ENCODE peak calls at places on chromosomes 12 and 14, in five cellular contexts. One of them, this sample, is unnamed.

GRCh38 chr12:54338682-54339296 is 13.9 kb downstream of the COPZ1 start:
- DNase-seq in brain microvascular endothelial cell: no peak
- DNase-seq in H9: no peak
- DNase-seq in A673: no peak
- DNase-seq in cardiac muscle cell: peak
- DNase-seq in this sample: no peak

GRCh38 chr14:94795372-94795771 is 25.5 kb upstream of the GSC start:
- DNase-seq in A673: no peak
- DNase-seq in brain microvascular endothelial cell: no peak
- DNase-seq in cardiac muscle cell: no peak
- DNase-seq in H9: no peak
- DNase-seq in this sample: no peak

GRCh38 chr12:68821357-68822188 is 13.6 kb downstream of the MDM2 start:
- DNase-seq in A673: no peak
- DNase-seq in cardiac muscle cell: no peak
- DNase-seq in H9: no peak
- DNase-seq in brain microvascular endothelial cell: no peak
- DNase-seq in this sample: no peak

GRCh38 chr14:54267172-54267571 is 129.6 kb upstream of the CDKN3 start:
- DNase-seq in cardiac muscle cell: no peak
- DNase-seq in H9: no peak
- DNase-seq in A673: no peak
- DNase-seq in brain microvascular endothelial cell: no peak
- DNase-seq in this sample: no peak

GRCh38 chr14:100416921-100417451 is 93.8 kb downstream of the SLC25A47 start:
- DNase-seq in cardiac muscle cell: no peak
- DNase-seq in brain microvascular endothelial cell: no peak
- DNase-seq in A673: no peak
- DNase-seq in H9: no peak
- DNase-seq in this sample: no peak

GRCh38 chr12:102372112-102372511 is 108.3 kb downstream of the IGF1 start:
- DNase-seq in A673: no peak
- DNase-seq in cardiac muscle cell: peak
- DNase-seq in brain microvascular endothelial cell: no peak
- DNase-seq in H9: no peak
- DNase-seq in this sample: no peak

GRCh38 chr12:119710374-119710773 is 42.4 kb downstream of the PRKAB1 start:
- DNase-seq in brain microvascular endothelial cell: no peak
- DNase-seq in A673: no peak
- DNase-seq in H9: no peak
- DNase-seq in cardiac muscle cell: no peak
- DNase-seq in this sample: no peak

GRCh38 chr14:33812596-33812995 is 138.3 kb downstream of the EGLN3 start:
- DNase-seq in brain microvascular endothelial cell: no peak
- DNase-seq in cardiac muscle cell: no peak
- DNase-seq in H9: no peak
- DNase-seq in A673: no peak
- DNase-seq in this sample: no peak

GRCh38 chr14:60757617-60758016 is 23.1 kb downstream of the MNAT1 start:
- DNase-seq in cardiac muscle cell: peak
- DNase-seq in A673: peak
- DNase-seq in H9: no peak
- DNase-seq in brain microvascular endothelial cell: no peak
- DNase-seq in this sample: no peak

GRCh38 chr14:68944162-68944561 is 34.9 kb downstream of the ACTN1 start:
- DNase-seq in A673: no peak
- DNase-seq in H9: no peak
- DNase-seq in cardiac muscle cell: no peak
- DNase-seq in brain microvascular endothelial cell: no peak
- DNase-seq in this sample: no peak

GRCh38 chr12:54419088-54419887 is at the start of gene ITGA5:
- DNase-seq in H9: peak
- DNase-seq in A673: peak
- DNase-seq in cardiac muscle cell: peak
- DNase-seq in brain microvascular endothelial cell: peak
- DNase-seq in this sample: no peak

GRCh38 chr12:94592080-94592479 is 58.3 kb downstream of the TMCC3 start:
- DNase-seq in A673: no peak
- DNase-seq in H9: no peak
- DNase-seq in cardiac muscle cell: no peak
- DNase-seq in brain microvascular endothelial cell: no peak
- DNase-seq in this sample: no peak

GRCh38 chr12:127145543-127145928 is 1121.4 kb upstream of the TMEM132C start:
- DNase-seq in H9: no peak
- DNase-seq in A673: no peak
- DNase-seq in brain microvascular endothelial cell: no peak
- DNase-seq in cardiac muscle cell: no peak
- DNase-seq in this sample: no peak

GRCh38 chr12:93408813-93409212 is 31.1 kb downstream of the NUDT4 start:
- DNase-seq in H9: no peak
- DNase-seq in cardiac muscle cell: no peak
- DNase-seq in A673: no peak
- DNase-seq in brain microvascular endothelial cell: no peak
- DNase-seq in this sample: no peak

GRCh38 chr14:70624972-70625371 is 16.7 kb upstream of the TTC9 start:
- DNase-seq in H9: no peak
- DNase-seq in cardiac muscle cell: no peak
- DNase-seq in brain microvascular endothelial cell: no peak
- DNase-seq in A673: no peak
- DNase-seq in this sample: no peak

GRCh38 chr12:115185529-115185928 is 501.6 kb upstream of the TBX3 start:
- DNase-seq in H9: no peak
- DNase-seq in brain microvascular endothelial cell: no peak
- DNase-seq in cardiac muscle cell: peak
- DNase-seq in A673: no peak
- DNase-seq in this sample: no peak

GRCh38 chr12:58105225-58106119 is 164.1 kb downstream of the ATP23 start:
- DNase-seq in A673: no peak
- DNase-seq in brain microvascular endothelial cell: peak
- DNase-seq in cardiac muscle cell: peak
- DNase-seq in H9: no peak
- DNase-seq in this sample: no peak

GRCh38 chr12:124774462-124775167 is 89.0 kb downstream of the SCARB1 start:
- DNase-seq in brain microvascular endothelial cell: peak
- DNase-seq in A673: peak
- DNase-seq in H9: no peak
- DNase-seq in cardiac muscle cell: peak
- DNase-seq in this sample: no peak

GRCh38 chr14:72104011-72104613 is 171.9 kb downstream of the RGS6 start:
- DNase-seq in A673: peak
- DNase-seq in brain microvascular endothelial cell: peak
- DNase-seq in H9: peak
- DNase-seq in cardiac muscle cell: no peak
- DNase-seq in this sample: peak

GRCh38 chr12:6607751-6608591 is 792 bp upstream of the CHD4 start:
- DNase-seq in H9: peak
- DNase-seq in brain microvascular endothelial cell: peak
- DNase-seq in cardiac muscle cell: peak
- DNase-seq in A673: peak
- DNase-seq in this sample: no peak

GRCh38 chr12:54383041-54383609 is 1.4 kb downstream of the ZNF385A start:
- DNase-seq in A673: no peak
- DNase-seq in cardiac muscle cell: peak
- DNase-seq in H9: no peak
- DNase-seq in brain microvascular endothelial cell: peak
- DNase-seq in this sample: no peak

GRCh38 chr14:72710212-72710611 is 183.7 kb downstream of the DPF3 start:
- DNase-seq in A673: no peak
- DNase-seq in brain microvascular endothelial cell: no peak
- DNase-seq in H9: no peak
- DNase-seq in cardiac muscle cell: peak
- DNase-seq in this sample: no peak

GRCh38 chr12:28308891-28309290 is 118.6 kb downstream of the CCDC91 start:
- DNase-seq in brain microvascular endothelial cell: peak
- DNase-seq in cardiac muscle cell: peak
- DNase-seq in H9: no peak
- DNase-seq in A673: no peak
- DNase-seq in this sample: no peak

GRCh38 chr14:64732536-64733120 is 28.4 kb downstream of the PLEKHG3 start:
- DNase-seq in brain microvascular endothelial cell: no peak
- DNase-seq in cardiac muscle cell: no peak
- DNase-seq in A673: no peak
- DNase-seq in H9: no peak
- DNase-seq in this sample: peak

GRCh38 chr12:94286580-94287244 is 138.3 kb downstream of the PLXNC1 start:
- DNase-seq in cardiac muscle cell: no peak
- DNase-seq in H9: no peak
- DNase-seq in brain microvascular endothelial cell: no peak
- DNase-seq in A673: no peak
- DNase-seq in this sample: no peak

GRCh38 chr14:27242874-27243273 is 645.0 kb upstream of the NOVA1 start:
- DNase-seq in A673: peak
- DNase-seq in cardiac muscle cell: no peak
- DNase-seq in H9: no peak
- DNase-seq in brain microvascular endothelial cell: no peak
- DNase-seq in this sample: no peak

GRCh38 chr12:108734200-108734906 is 3.0 kb upstream of the CORO1C start:
- DNase-seq in H9: peak
- DNase-seq in A673: peak
- DNase-seq in brain microvascular endothelial cell: peak
- DNase-seq in cardiac muscle cell: peak
- DNase-seq in this sample: no peak

GRCh38 chr14:20515846-20516245 is 10.5 kb downstream of the RNASE10 start:
- DNase-seq in cardiac muscle cell: no peak
- DNase-seq in brain microvascular endothelial cell: no peak
- DNase-seq in H9: no peak
- DNase-seq in A673: no peak
- DNase-seq in this sample: no peak

GRCh38 chr14:59116984-59117415 is 71.5 kb upstream of the DAAM1 start:
- DNase-seq in brain microvascular endothelial cell: no peak
- DNase-seq in A673: no peak
- DNase-seq in cardiac muscle cell: no peak
- DNase-seq in H9: no peak
- DNase-seq in this sample: no peak

GRCh38 chr14:49853572-49854375 is 1.2 kb upstream of the NEMF start:
- DNase-seq in brain microvascular endothelial cell: peak
- DNase-seq in A673: peak
- DNase-seq in H9: peak
- DNase-seq in cardiac muscle cell: peak
- DNase-seq in this sample: peak

GRCh38 chr12:45674181-45674580 is 55.3 kb upstream of the ARID2 start:
- DNase-seq in cardiac muscle cell: peak
- DNase-seq in H9: no peak
- DNase-seq in A673: no peak
- DNase-seq in brain microvascular endothelial cell: no peak
- DNase-seq in this sample: no peak

GRCh38 chr12:120139958-120140357 is 23.4 kb upstream of the RAB35 start:
- DNase-seq in A673: no peak
- DNase-seq in brain microvascular endothelial cell: no peak
- DNase-seq in H9: no peak
- DNase-seq in cardiac muscle cell: no peak
- DNase-seq in this sample: no peak

GRCh38 chr14:45610303-45610702 is 357.3 kb upstream of the MIS18BP1 start:
- DNase-seq in H9: no peak
- DNase-seq in A673: peak
- DNase-seq in cardiac muscle cell: no peak
- DNase-seq in brain microvascular endothelial cell: peak
- DNase-seq in this sample: no peak
- TF ChIP-seq CTCF in H9: peak
- TF ChIP-seq CTCF in A673: peak
- TF ChIP-seq CTCF in cardiac muscle cell: no peak
- TF ChIP-seq CTCF in brain microvascular endothelial cell: peak
- TF ChIP-seq CTCF in this sample: peak

DNA sequence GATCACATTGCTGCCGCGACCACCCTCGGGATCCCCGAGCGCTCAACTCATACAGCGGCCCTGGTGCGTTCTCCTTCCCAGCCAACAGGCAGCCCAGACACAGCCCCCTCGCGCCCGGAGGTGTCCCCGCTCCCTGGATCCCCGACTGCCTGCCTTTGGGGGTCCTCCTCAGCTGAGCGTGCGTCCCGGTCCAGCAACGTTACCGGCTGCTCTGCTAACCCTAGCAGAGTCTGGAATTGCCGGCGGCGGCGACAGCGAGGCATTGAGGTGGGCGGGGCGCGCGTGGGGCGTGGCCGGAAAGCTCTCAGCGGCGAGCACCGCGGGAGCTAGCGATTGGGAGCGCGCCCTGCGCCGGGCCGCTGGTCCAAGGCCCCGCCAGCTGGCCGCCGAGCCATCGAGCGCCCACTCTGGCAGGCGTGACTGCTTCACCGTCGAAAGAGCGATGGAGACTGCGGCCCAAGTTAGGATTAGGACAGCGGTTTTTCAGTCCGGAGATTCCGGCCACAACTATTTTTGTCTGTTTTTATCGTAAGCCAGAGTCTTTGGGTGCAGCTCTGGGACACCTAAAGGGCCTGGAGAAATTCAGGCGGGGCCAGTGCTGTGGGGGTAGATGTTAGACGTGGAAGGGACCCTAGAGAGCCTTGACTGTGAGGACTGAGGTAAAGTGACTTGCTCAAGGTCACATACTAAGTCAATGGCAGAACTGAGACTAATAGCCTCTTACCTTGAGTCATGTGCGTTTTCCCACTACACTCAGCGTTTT is at the start of gene HEATR5A:
- DNase-seq in H9: peak
- DNase-seq in A673: peak
- DNase-seq in brain microvascular endothelial cell: peak
- DNase-seq in cardiac muscle cell: peak
- DNase-seq in this sample: peak
- TF ChIP-seq CTCF in H9: peak
- TF ChIP-seq CTCF in A673: peak
- TF ChIP-seq CTCF in brain microvascular endothelial cell: peak
- TF ChIP-seq CTCF in cardiac muscle cell: peak
- TF ChIP-seq CTCF in this sample: no peak

DNA sequence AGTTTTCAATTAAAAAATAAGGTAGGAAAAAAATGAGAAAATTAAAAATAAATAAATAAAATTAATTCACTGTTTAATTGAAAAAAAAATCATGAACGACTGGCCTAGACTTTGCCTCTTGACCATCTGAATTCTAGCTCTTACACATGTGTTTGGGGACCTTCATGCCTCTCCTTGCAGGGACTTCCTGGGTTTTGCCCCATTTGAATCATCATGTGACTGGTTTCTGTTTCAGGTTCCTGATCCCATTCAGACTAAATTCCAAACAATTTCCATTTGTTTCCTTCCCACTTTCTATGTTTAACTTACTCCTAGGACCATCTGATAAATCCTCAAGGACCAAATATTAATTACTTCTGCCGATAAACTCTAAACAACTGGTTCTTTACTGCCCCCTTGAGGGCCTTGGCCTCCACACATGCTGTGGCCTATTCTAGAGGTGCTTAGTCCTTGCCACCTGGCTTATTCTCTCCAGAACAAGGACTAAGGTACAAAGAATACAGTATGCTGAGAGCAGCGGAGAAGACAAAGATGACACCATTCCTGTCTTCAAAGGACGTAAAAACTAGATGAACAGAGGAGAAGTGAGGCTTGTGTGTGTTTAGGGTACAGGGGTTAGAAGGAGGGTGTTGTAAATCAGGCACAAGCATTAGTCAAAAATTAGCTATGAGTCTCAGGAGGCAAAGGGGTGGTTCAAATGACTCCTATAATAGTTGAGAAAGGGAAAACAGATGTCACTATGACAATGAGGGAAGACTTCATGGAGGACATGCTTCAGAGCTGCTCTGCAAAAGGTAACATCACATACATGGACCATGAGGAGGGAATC is 125.8 kb upstream of the AVPR1A start:
- DNase-seq in H9: peak
- DNase-seq in brain microvascular endothelial cell: peak
- DNase-seq in cardiac muscle cell: peak
- DNase-seq in A673: peak
- DNase-seq in this sample: peak
- TF ChIP-seq CTCF in H9: peak
- TF ChIP-seq CTCF in brain microvascular endothelial cell: peak
- TF ChIP-seq CTCF in cardiac muscle cell: peak
- TF ChIP-seq CTCF in A673: peak
- TF ChIP-seq CTCF in this sample: peak

GRCh38 chr12:13203028-13203922 is 6.7 kb downstream of the EMP1 start:
- DNase-seq in A673: peak
- DNase-seq in cardiac muscle cell: peak
- DNase-seq in H9: peak
- DNase-seq in brain microvascular endothelial cell: no peak
- DNase-seq in this sample: no peak
- TF ChIP-seq CTCF in A673: peak
- TF ChIP-seq CTCF in cardiac muscle cell: peak
- TF ChIP-seq CTCF in H9: peak
- TF ChIP-seq CTCF in brain microvascular endothelial cell: peak
- TF ChIP-seq CTCF in this sample: no peak

This sample was measured in glutamatergic neuron.